ENCODE peak calls at places on chromosomes 12 and 14, in eight cellular contexts. Z is GM13976; K is NCI-H345; S is RPMI7951; I is HEK293T; B is effector CD4-positive, alpha-beta T cell; H is Calu3; F is GM12865. E is an unnamed sample.

GRCh38 chr12:124927325-124928094 is 13.1 kb upstream of the UBC start:
- DNase-seq in Z (peak), K (no peak), S (peak), I (peak), B (peak), H (peak), F (peak), E (peak)

GRCh38 chr12:42162198-42162597 is 17.5 kb upstream of the GXYLT1 start:
- DNase-seq in Z (no peak), K (no peak), S (peak), I (no peak), B (no peak), H (no peak), F (no peak), E (no peak)

GRCh38 chr14:36747411-36748184 is 85.9 kb downstream of the PAX9 start:
- DNase-seq in Z (no peak), K (no peak), S (no peak), I (peak), B (no peak), H (peak), F (no peak), E (no peak)

GRCh38 chr14:49972840-49973239 is 80.0 kb downstream of the ARF6 start:
- DNase-seq in Z (no peak), K (peak), S (peak), I (no peak), B (peak), H (peak), F (peak), E (no peak)

GRCh38 chr14:68782091-68782981 is 10.5 kb downstream of the ZFP36L1 start:
- DNase-seq in Z (no peak), K (no peak), S (no peak), I (no peak), B (peak), H (no peak), F (no peak), E (no peak)

GRCh38 chr12:22282283-22282682 is 52.2 kb downstream of the ST8SIA1 start:
- DNase-seq in Z (no peak), K (no peak), S (peak), I (no peak), B (no peak), H (no peak), F (no peak), E (no peak)

GRCh38 chr12:113649256-113649830 is 177.7 kb upstream of the LHX5 start:
- DNase-seq in Z (no peak), K (no peak), S (no peak), I (no peak), B (no peak), H (no peak), F (no peak), E (no peak)

GRCh38 chr14:77607741-77608302 is 8.6 kb downstream of the SPTLC2 start:
- DNase-seq in Z (no peak), K (no peak), S (no peak), I (no peak), B (no peak), H (no peak), F (peak), E (no peak)

GRCh38 chr14:81313200-81313599 is 86.9 kb downstream of the STON2 start:
- DNase-seq in Z (no peak), K (no peak), S (no peak), I (no peak), B (no peak), H (no peak), F (no peak), E (no peak)

GRCh38 chr14:93128785-93129459 is 13.2 kb upstream of the ITPK1 start:
- DNase-seq in Z (no peak), K (no peak), S (no peak), I (no peak), B (no peak), H (no peak), F (no peak), E (no peak)

GRCh38 chr12:100717733-100718067 is 76.9 kb upstream of the ANO4 start:
- DNase-seq in Z (no peak), K (no peak), S (no peak), I (no peak), B (no peak), H (no peak), F (no peak), E (no peak)

GRCh38 chr12:110965574-110965973 is 45.2 kb upstream of the MYL2 start:
- DNase-seq in Z (no peak), K (no peak), S (no peak), I (no peak), B (no peak), H (no peak), F (no peak), E (no peak)

GRCh38 chr14:71606064-71606463 is 326.2 kb upstream of the RGS6 start:
- DNase-seq in Z (no peak), K (no peak), S (no peak), I (no peak), B (no peak), H (no peak), F (no peak), E (no peak)

GRCh38 chr14:35346738-35347322 is 54.6 kb downstream of the PSMA6 start:
- DNase-seq in Z (no peak), K (no peak), S (no peak), I (no peak), B (no peak), H (no peak), F (no peak), E (no peak)

GRCh38 chr12:10397311-10397710 is 7.5 kb upstream of the KLRK1 start:
- DNase-seq in Z (no peak), K (no peak), S (no peak), I (no peak), B (no peak), H (no peak), F (peak), E (no peak)

GRCh38 chr12:121789800-121790748 is 3.4 kb downstream of the RHOF start:
- DNase-seq in Z (peak), K (no peak), S (no peak), I (no peak), B (peak), H (peak), F (peak), E (no peak)

GRCh38 chr12:39329015-39329414 is 113.9 kb downstream of the KIF21A start:
- DNase-seq in Z (no peak), K (no peak), S (peak), I (no peak), B (no peak), H (no peak), F (no peak), E (no peak)

E was measured in progenitor cell of endocrine pancreas.